ENCODE peak calls at places on chromosomes 6 and 20, in four cellular contexts. O, L, W and J are unnamed samples.

GRCh38 chr20:52972190-52972937 is at the start of gene TSHZ2:
- DNase-seq in O (no peak), L (peak), W (peak), J (no peak)

GRCh38 chr6:61868507-61869080 is 417.4 kb downstream of the KHDRBS2 start:
- DNase-seq in O (no peak), L (no peak), W (no peak), J (no peak)

GRCh38 chr20:24991897-24992419 is 593 bp downstream of the APMAP start:
- DNase-seq in O (no peak), L (no peak), W (no peak), J (no peak)

GRCh38 chr6:32046450-32047083 is 8.4 kb downstream of the CYP21A2 start:
- DNase-seq in O (no peak), L (peak), W (peak), J (no peak)

GRCh38 chr6:158796353-158796752 is 22.8 kb downstream of the EZR start:
- DNase-seq in O (no peak), L (no peak), W (peak), J (no peak)

GRCh38 chr6:22448311-22448711 is 121.1 kb upstream of the HDGFL1 start:
- DNase-seq in O (peak), L (no peak), W (no peak), J (peak)

GRCh38 chr20:8616792-8617191 is 452.1 kb upstream of the PLCB4 start:
- DNase-seq in O (no peak), L (no peak), W (no peak), J (peak)

GRCh38 chr20:37538003-37538402 is 10.3 kb upstream of the BLCAP start:
- DNase-seq in O (no peak), L (peak), W (peak), J (no peak)

GRCh38 chr6:3239110-3239830 is 11.8 kb upstream of the TUBB2B start:
- DNase-seq in O (no peak), L (no peak), W (peak), J (no peak)

GRCh38 chr6:14354919-14355572 is 237.5 kb downstream of the CD83 start:
- DNase-seq in O (peak), L (no peak), W (no peak), J (peak)

GRCh38 chr6:33620584-33621395 is at the start of gene ITPR3:
- DNase-seq in O (no peak), L (no peak), W (peak), J (peak)

GRCh38 chr6:30763618-30764489 is 19.5 kb upstream of the IER3 start:
- DNase-seq in O (no peak), L (peak), W (peak), J (no peak)

GRCh38 chr6:4977468-4977867 is 26.4 kb downstream of the RPP40 start:
- DNase-seq in O (no peak), L (no peak), W (no peak), J (no peak)

GRCh38 chr6:141562181-141562800 is 570.4 kb upstream of the GJE1 start:
- DNase-seq in O (no peak), L (no peak), W (peak), J (no peak)

GRCh38 chr6:83592770-83593394 is 80.5 kb downstream of the PRSS35 start:
- DNase-seq in O (no peak), L (peak), W (peak), J (no peak)

GRCh38 chr20:45823949-45824835 is 2.9 kb downstream of the TNNC2 start:
- DNase-seq in O (no peak), L (peak), W (peak), J (no peak)

GRCh38 chr20:32203556-32204484 is 3.7 kb downstream of the PLAGL2 start:
- DNase-seq in O (no peak), L (no peak), W (no peak), J (no peak)

GRCh38 chr6:80969439-80969838 is 783.0 kb downstream of the TENT5A start:
- DNase-seq in O (peak), L (no peak), W (no peak), J (no peak)

GRCh38 chr6:156645106-156645505 is 132.1 kb upstream of the ARID1B start:
- DNase-seq in O (no peak), L (no peak), W (peak), J (peak)

GRCh38 chr6:162184465-162184864 is 543.1 kb downstream of the PRKN start:
- DNase-seq in O (no peak), L (no peak), W (no peak), J (no peak)

GRCh38 chr20:483791-484644 is 21.7 kb upstream of the TBC1D20 start:
- DNase-seq in O (no peak), L (no peak), W (no peak), J (no peak)

GRCh38 chr6:161181136-161181535 is 92.7 kb downstream of the AGPAT4 start:
- DNase-seq in O (no peak), L (no peak), W (no peak), J (no peak)

GRCh38 chr6:29509239-29509638 is 21.5 kb upstream of the MAS1L start:
- DNase-seq in O (no peak), L (no peak), W (peak), J (no peak)

GRCh38 chr6:32982084-32982701 is 13.8 kb downstream of the BRD2 start:
- DNase-seq in O (no peak), L (no peak), W (no peak), J (no peak)

GRCh38 chr6:125888989-125889656 is 67.4 kb upstream of the HINT3 start:
- DNase-seq in O (no peak), L (peak), W (peak), J (no peak)

GRCh38 chr6:28531479-28532128 is 5.9 kb downstream of the GPX5 start:
- DNase-seq in O (no peak), L (peak), W (peak), J (no peak)

GRCh38 chr6:83378621-83379388 is 52.0 kb downstream of the ME1 start:
- DNase-seq in O (peak), L (no peak), W (no peak), J (peak)

GRCh38 chr20:40073535-40074111 is 615.4 kb downstream of the MAFB start:
- DNase-seq in O (no peak), L (no peak), W (peak), J (no peak)

GRCh38 chr6:135525550-135525949 is 28.0 kb upstream of the AHI1 start:
- DNase-seq in O (no peak), L (no peak), W (no peak), J (no peak)

GRCh38 chr6:96837138-96837971 is at the start of gene GPR63:
- DNase-seq in O (peak), L (peak), W (peak), J (no peak)

GRCh38 chr6:7341989-7342742 is 29.2 kb upstream of the SSR1 start:
- DNase-seq in O (no peak), L (peak), W (no peak), J (no peak)

GRCh38 chr6:157427969-157428368 is 47.0 kb downstream of the ZDHHC14 start:
- DNase-seq in O (no peak), L (no peak), W (no peak), J (no peak)

GRCh38 chr6:130679684-130680083 is 147.5 kb upstream of the SMLR1 start:
- DNase-seq in O (no peak), L (no peak), W (no peak), J (no peak)

GRCh38 chr6:38404355-38404754 is 235.4 kb downstream of the BTBD9 start:
- DNase-seq in O (no peak), L (peak), W (no peak), J (no peak)

GRCh38 chr6:146813554-146813953 is 214.8 kb downstream of the ADGB start:
- DNase-seq in O (no peak), L (no peak), W (no peak), J (no peak)

GRCh38 chr6:15365273-15365687 is 119.4 kb downstream of the JARID2 start:
- DNase-seq in O (no peak), L (no peak), W (peak), J (peak)

GRCh38 chr6:24458134-24458533 is 31.2 kb downstream of the GPLD1 start:
- DNase-seq in O (no peak), L (no peak), W (no peak), J (no peak)

DNA sequence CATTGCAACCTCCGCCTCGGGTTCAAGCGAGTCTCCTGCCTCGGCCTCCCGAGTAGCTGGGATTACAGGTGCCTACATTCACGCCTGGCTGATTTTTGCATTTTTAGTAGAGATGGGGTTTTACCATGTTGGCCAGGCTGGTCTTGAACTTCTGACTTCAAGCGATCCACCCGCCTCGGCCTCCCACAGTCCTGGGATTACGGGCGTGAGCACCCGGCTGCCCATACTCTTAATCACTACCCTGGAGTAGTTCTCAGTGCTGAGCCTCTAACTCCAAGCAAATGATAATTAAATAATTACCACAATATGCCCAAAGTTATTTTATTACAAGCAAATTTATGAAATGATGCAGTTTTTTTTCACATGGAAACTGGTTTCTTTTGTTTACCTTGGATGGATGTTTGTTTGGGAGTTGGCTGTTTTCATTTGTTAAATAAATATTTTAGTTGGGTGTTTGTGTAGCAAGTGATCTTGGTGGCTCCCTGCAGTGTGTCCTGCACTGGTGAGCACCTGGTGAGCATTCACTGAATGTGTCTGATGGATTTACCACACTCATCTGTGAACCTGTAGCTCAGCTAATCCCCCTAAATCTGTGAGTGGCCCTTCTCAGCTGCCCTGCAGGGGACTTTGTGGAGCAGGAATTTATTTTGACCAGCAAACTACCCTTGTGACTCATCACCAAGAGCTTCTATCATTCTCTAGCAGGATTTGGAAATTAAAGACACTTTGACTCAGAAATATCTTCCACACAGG is 36.9 kb downstream of the UTRN start:
- DNase-seq in O (no peak), L (no peak), W (peak), J (peak)
- TF ChIP-seq CTCF in O (peak), L (no peak), W (no peak), J (no peak)

GRCh38 chr6:145214570-145214969 is 520.8 kb downstream of the EPM2A start:
- DNase-seq in O (no peak), L (peak), W (no peak), J (no peak)
- H3K4me3 ChIP-seq in O (no peak), L (no peak), W (no peak), J (no peak)

DNA sequence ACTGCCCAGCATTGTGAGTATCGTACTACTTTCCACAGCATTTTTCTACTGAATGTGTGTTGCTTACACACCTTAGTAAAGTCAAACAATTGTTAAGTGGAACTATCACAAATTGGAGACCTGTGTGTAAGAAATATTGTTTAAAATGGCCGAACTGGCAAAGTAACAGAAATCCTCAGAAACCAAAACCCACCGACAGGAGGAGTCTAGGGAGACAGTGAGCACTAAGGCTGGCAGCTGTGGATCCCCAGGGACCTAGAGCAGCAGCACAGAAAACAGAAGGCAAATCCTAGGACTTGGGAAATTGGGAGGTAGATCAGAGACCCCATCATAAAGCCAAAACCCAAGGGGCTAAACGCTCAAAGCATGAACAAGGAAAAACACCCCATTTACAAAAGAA is 69.9 kb downstream of the SESN1 start:
- DNase-seq in O (no peak), L (no peak), W (peak), J (no peak)
- TF ChIP-seq CTCF in O (no peak), L (no peak), W (peak), J (no peak)

GRCh38 chr20:63533388-63533787 is 3.8 kb downstream of the PTK6 start:
- DNase-seq in O (no peak), L (no peak), W (no peak), J (no peak)

GRCh38 chr20:63534427-63534830 is 2.7 kb downstream of the PTK6 start:
- DNase-seq in O (no peak), L (no peak), W (no peak), J (no peak)

GRCh38 chr20:63534831-63535651 is 2.1 kb downstream of the PTK6 start:
- DNase-seq in O (no peak), L (no peak), W (peak), J (no peak)

GRCh38 chr20:63532449-63532971 is 4.7 kb downstream of the PTK6 start:
- DNase-seq in O (no peak), L (no peak), W (peak), J (no peak)

GRCh38 chr20:63533871-63534393 is 3.2 kb downstream of the PTK6 start:
- DNase-seq in O (no peak), L (no peak), W (peak), J (no peak)
- H3K4me3 ChIP-seq in O (no peak), L (no peak), W (no peak), J (no peak)

GRCh38 chr20:62602550-62602949 is 39.8 kb upstream of the SLCO4A1 start:
- DNase-seq in O (no peak), L (no peak), W (no peak), J (no peak)

GRCh38 chr20:62599216-62600110 is 42.8 kb upstream of the SLCO4A1 start:
- DNase-seq in O (no peak), L (no peak), W (no peak), J (no peak)

GRCh38 chr20:62603021-62603906 is 39.0 kb upstream of the SLCO4A1 start:
- DNase-seq in O (no peak), L (no peak), W (no peak), J (no peak)

GRCh38 chr20:62598761-62599194 is 43.5 kb upstream of the SLCO4A1 start:
- DNase-seq in O (no peak), L (no peak), W (no peak), J (no peak)

GRCh38 chr20:62601172-62601571 is 41.1 kb upstream of the SLCO4A1 start:
- DNase-seq in O (no peak), L (no peak), W (no peak), J (no peak)
- TF ChIP-seq CTCF in O (no peak), L (no peak), W (no peak), J (no peak)

DNA sequence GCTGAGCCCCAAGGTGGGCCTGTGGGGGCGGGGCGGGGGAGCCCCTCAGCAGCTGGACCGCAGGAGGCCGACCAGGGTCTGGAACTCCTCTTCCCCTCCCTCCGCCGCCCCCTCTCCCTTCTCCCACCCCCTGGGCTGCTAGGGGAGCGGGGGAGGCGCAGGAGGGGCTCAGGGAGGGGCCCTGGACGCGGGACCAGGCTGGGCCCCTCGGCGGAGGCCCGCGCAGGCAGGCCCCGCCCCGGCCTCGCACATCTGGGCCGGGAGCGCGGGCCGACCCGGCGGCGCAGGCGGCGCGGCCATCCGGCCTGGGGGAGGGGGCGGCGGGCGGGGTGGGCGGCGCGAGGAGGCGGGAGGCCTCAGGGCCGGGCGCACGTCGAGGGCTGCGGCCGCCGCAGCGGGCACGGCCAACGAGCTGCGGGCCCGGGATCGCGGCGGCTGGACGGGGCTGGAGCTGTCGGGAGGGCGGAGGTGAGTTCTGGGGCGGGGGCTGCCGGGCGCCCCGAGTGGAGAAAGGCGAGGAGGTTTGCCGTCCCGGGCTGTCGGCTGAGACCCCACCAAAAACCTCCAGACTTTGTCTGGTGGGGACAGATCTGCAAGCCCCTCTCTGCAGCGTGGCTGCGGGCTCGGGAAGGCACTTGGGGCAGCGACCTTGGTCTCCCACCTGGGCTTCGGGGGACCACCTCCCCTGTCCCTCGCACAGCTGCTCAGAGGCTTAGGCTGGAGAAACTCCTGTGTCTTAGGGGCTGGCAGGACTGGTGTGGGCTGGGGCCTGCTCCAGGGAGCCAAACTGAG is at the start of gene HSPA12B:
- DNase-seq in O (no peak), L (no peak), W (peak), J (no peak)
- H3K4me3 ChIP-seq in O (no peak), L (no peak), W (no peak), J (no peak)